ENCODE peak calls at places on chromosomes 16 and 17, in ten cellular contexts. C is stimulated activated CD4-positive, alpha-beta T cell treated with anti-CD3 and anti-CD28 coated beads, Interleukin-1b, Interleukin-23, amount 100 ng/mL, for 24 hours; B is amygdala; U is neural progenitor cell; I is neuronal stem cell; O is left ventricle myocardium superior; A is lower leg skin; T is prostate gland; F is NAMALWA; X is amniotic stem cell. H is an unnamed sample.

GRCh38 chr16:70267516-70267915 is 15.8 kb upstream of the EXOSC6 start:
- DNase-seq in F (peak; percentile 63), O (no peak), U (peak; percentile 70), X (no peak), B (no peak), C (no peak), I (no peak), T (no peak), A (no peak), H (peak; percentile 38)

GRCh38 chr17:35022536-35023063 is 40.9 kb downstream of the RFFL start:
- DNase-seq in C (peak; percentile 46), O (peak; percentile 73), F (no peak), B (peak; percentile 81), A (peak; percentile 62), T (peak; percentile 83), I (no peak), U (no peak), X (peak; percentile 75), H (no peak)

GRCh38 chr16:68776821-68777485 is 39.9 kb downstream of the CDH1 start:
- DNase-seq in F (no peak), X (no peak), O (no peak), I (no peak), C (no peak), U (no peak), B (no peak), T (no peak), A (no peak), H (no peak)

GRCh38 chr17:9860851-9861250 is 35.1 kb downstream of the GLP2R start:
- DNase-seq in B (no peak), T (no peak), A (no peak), C (no peak), F (no peak), O (no peak), U (no peak), X (no peak), I (no peak), H (no peak)

GRCh38 chr16:50742521-50743150 is 750 bp downstream of the CYLD start:
- DNase-seq in O (peak; percentile 51), U (peak; percentile 60), C (peak; percentile 16), I (no peak), T (no peak), X (no peak), B (no peak), A (no peak), F (peak; percentile 67), H (peak; percentile 31)

GRCh38 chr17:63405741-63406261 is 40.3 kb downstream of the CYB561 start:
- DNase-seq in F (peak; percentile 79), C (no peak), O (no peak), U (peak; percentile 75), X (peak; percentile 57), T (peak; percentile 24), B (no peak), A (no peak), I (no peak), H (peak; percentile 32)

GRCh38 chr17:34598161-34598776 is 18.9 kb downstream of the TMEM132E start:
- DNase-seq in B (peak; percentile 31), C (no peak), T (no peak), O (no peak), X (no peak), A (no peak), F (no peak), U (peak; percentile 83), I (no peak), H (peak; percentile 52)

GRCh38 chr17:42438600-42439567 is 15.8 kb upstream of the CAVIN1 start:
- DNase-seq in C (no peak), X (no peak), F (peak; percentile 76), U (no peak), B (no peak), O (no peak), T (no peak), A (no peak), I (no peak), H (no peak)

H was measured in K562.